ENCODE peak calls at places on chromosomes 7 and 10, in six cellular contexts. B, Z, G, O, S and C are unnamed samples. For H3K4me1, the result is how much of the 10 kb centered on the place peaks cover.

GRCh38 chr7:106563466-106564150 is 97.3 kb downstream of the CCDC71L start:
- DNase-seq in B (no peak), Z (no peak), G (no peak), O (no peak), S (no peak), C (no peak)

GRCh38 chr10:46548781-46549090 is 7.7 kb downstream of the GPRIN2 start:
- DNase-seq in B (no peak), Z (no peak), G (peak), O (peak), S (no peak), C (no peak)

GRCh38 chr10:110495731-110496552 is 1.8 kb upstream of the DUSP5 start:
- DNase-seq in B (no peak), Z (peak), G (peak), O (no peak), S (peak), C (peak)

GRCh38 chr7:103632972-103633371 is 187.0 kb upstream of the SLC26A5 start:
- DNase-seq in B (no peak), Z (no peak), G (no peak), O (no peak), S (no peak), C (no peak)

GRCh38 chr10:15744217-15744865 is 24.6 kb upstream of the ITGA8 start:
- DNase-seq in B (peak), Z (peak), G (peak), O (no peak), S (peak), C (peak)

GRCh38 chr7:24936121-24936824 is 43.7 kb downstream of the OSBPL3 start:
- DNase-seq in B (no peak), Z (no peak), G (no peak), O (no peak), S (no peak), C (no peak)

GRCh38 chr7:4712371-4713182 is 30.5 kb downstream of the FOXK1 start:
- DNase-seq in B (no peak), Z (no peak), G (no peak), O (no peak), S (peak), C (no peak)

GRCh38 chr10:122632561-122632960 is 67.1 kb downstream of the C10orf120 start:
- DNase-seq in B (no peak), Z (no peak), G (no peak), O (no peak), S (no peak), C (peak)

GRCh38 chr10:7787150-7787856 is 490 bp downstream of the KIN start:
- DNase-seq in B (no peak), Z (no peak), G (no peak), O (no peak), S (no peak), C (no peak)

GRCh38 chr10:70462349-70462984 is 16.1 kb upstream of the PALD1 start:
- DNase-seq in B (peak), Z (peak), G (peak), O (peak), S (peak), C (peak)

GRCh38 chr7:131945948-131946525 is 389.6 kb upstream of the PODXL start:
- DNase-seq in B (no peak), Z (no peak), G (no peak), O (no peak), S (no peak), C (peak)

GRCh38 chr10:98323221-98324164 is 55.5 kb upstream of the LOXL4 start:
- DNase-seq in B (peak), Z (peak), G (peak), O (no peak), S (peak), C (no peak)

GRCh38 chr10:89591796-89592271 is 53.2 kb downstream of the PANK1 start:
- DNase-seq in B (no peak), Z (peak), G (no peak), O (no peak), S (no peak), C (no peak)

GRCh38 chr7:37105119-37105518 is 343.5 kb downstream of the ELMO1 start:
- DNase-seq in B (no peak), Z (no peak), G (no peak), O (no peak), S (no peak), C (no peak)

GRCh38 chr10:127014671-127015070 is 109.4 kb downstream of the DOCK1 start:
- DNase-seq in B (no peak), Z (no peak), G (no peak), O (no peak), S (no peak), C (no peak)

GRCh38 chr10:54368984-54369383 is 432.0 kb downstream of the PCDH15 start:
- DNase-seq in B (no peak), Z (no peak), G (no peak), O (no peak), S (peak), C (no peak)

GRCh38 chr7:44391171-44391570 is 65.8 kb upstream of the CAMK2B start:
- DNase-seq in B (no peak), Z (no peak), G (no peak), O (no peak), S (no peak), C (no peak)

GRCh38 chr10:101818958-101819633 is 852 bp upstream of the OGA start:
- DNase-seq in B (no peak), Z (no peak), G (no peak), O (no peak), S (no peak), C (no peak)

GRCh38 chr7:107890962-107891618 is at the start of gene DLD:
- DNase-seq in B (peak), Z (peak), G (peak), O (peak), S (peak), C (peak)

GRCh38 chr7:139777304-139777890 is 401 bp downstream of the HIPK2 start:
- DNase-seq in B (no peak), Z (peak), G (peak), O (peak), S (no peak), C (no peak)

GRCh38 chr10:126073606-126074005 is 177.2 kb downstream of the FANK1 start:
- DNase-seq in B (no peak), Z (no peak), G (no peak), O (no peak), S (no peak), C (no peak)

GRCh38 chr7:142111509-142111908 is at the start of gene MGAM2:
- DNase-seq in B (no peak), Z (no peak), G (no peak), O (no peak), S (no peak), C (peak)

GRCh38 chr10:11595395-11595692 is 16.1 kb downstream of the USP6NL start:
- DNase-seq in B (no peak), Z (no peak), G (no peak), O (no peak), S (no peak), C (no peak)

GRCh38 chr10:71589617-71590551 is 129.7 kb downstream of the C10orf105 start:
- DNase-seq in B (no peak), Z (no peak), G (no peak), O (no peak), S (no peak), C (no peak)

GRCh38 chr10:71588685-71589084 is 130.9 kb downstream of the C10orf105 start:
- DNase-seq in B (no peak), Z (no peak), G (no peak), O (no peak), S (no peak), C (no peak)

GRCh38 chr10:71587941-71588573 is 131.5 kb downstream of the C10orf105 start:
- DNase-seq in B (no peak), Z (no peak), G (no peak), O (no peak), S (no peak), C (no peak)

GRCh38 chr10:71594934-71595571 is 124.5 kb downstream of the C10orf105 start:
- DNase-seq in B (no peak), Z (no peak), G (no peak), O (no peak), S (no peak), C (no peak)

GRCh38 chr10:71590786-71591350 is 128.7 kb downstream of the C10orf105 start:
- DNase-seq in B (no peak), Z (no peak), G (no peak), O (no peak), S (no peak), C (no peak)
- H3K4me1 ChIP-seq in B (under half), Z (under half), G (under half), O (under half), S (under half), C (under half)

GRCh38 chr10:104308439-104308903 is 29.8 kb downstream of the ITPRIP start:
- DNase-seq in B (no peak), Z (no peak), G (no peak), O (no peak), S (no peak), C (no peak)
- TF ChIP-seq POLR2A in B (no peak), Z (no peak), G (no peak), O (no peak), S (no peak), C (no peak)

GRCh38 chr10:60430017-60430416 is 40.3 kb upstream of the ANK3 start:
- DNase-seq in B (no peak), Z (no peak), G (no peak), O (no peak), S (no peak), C (no peak)
- H3K4me1 ChIP-seq in B (under half), Z (under half), G (under half), O (under half), S (half or more), C (under half)

GRCh38 chr7:128105228-128106022 is 74.2 kb upstream of the LRRC4 start:
- DNase-seq in B (no peak), Z (no peak), G (no peak), O (no peak), S (no peak), C (no peak)
- TF ChIP-seq POLR2A in B (no peak), Z (no peak), G (no peak), O (no peak), S (no peak), C (no peak)

GRCh38 chr10:93911865-93912264 is 18.1 kb downstream of the SLC35G1 start:
- DNase-seq in B (no peak), Z (no peak), G (no peak), O (no peak), S (no peak), C (no peak)

GRCh38 chr10:93916257-93917063 is 22.7 kb downstream of the SLC35G1 start:
- DNase-seq in B (peak), Z (no peak), G (no peak), O (no peak), S (peak), C (no peak)

GRCh38 chr10:93913706-93914105 is 19.9 kb downstream of the SLC35G1 start:
- DNase-seq in B (no peak), Z (no peak), G (no peak), O (no peak), S (no peak), C (no peak)

GRCh38 chr10:93915603-93916002 is 21.8 kb downstream of the SLC35G1 start:
- DNase-seq in B (no peak), Z (no peak), G (no peak), O (no peak), S (no peak), C (no peak)

GRCh38 chr10:93912443-93912842 is 18.7 kb downstream of the SLC35G1 start:
- DNase-seq in B (no peak), Z (no peak), G (no peak), O (no peak), S (no peak), C (no peak)
- H3K4me1 ChIP-seq in B (under half), Z (under half), G (under half), O (under half), S (under half), C (under half)

GRCh38 chr10:5448333-5449048 is 36.1 kb downstream of the NET1 start:
- DNase-seq in B (no peak), Z (no peak), G (no peak), O (no peak), S (no peak), C (no peak)

GRCh38 chr10:5447611-5448071 is 35.3 kb downstream of the NET1 start:
- DNase-seq in B (no peak), Z (no peak), G (no peak), O (no peak), S (no peak), C (no peak)

GRCh38 chr10:5447071-5447470 is 34.7 kb downstream of the NET1 start:
- DNase-seq in B (no peak), Z (no peak), G (no peak), O (no peak), S (no peak), C (no peak)

GRCh38 chr10:5445006-5445405 is 32.6 kb downstream of the NET1 start:
- DNase-seq in B (no peak), Z (no peak), G (no peak), O (no peak), S (no peak), C (no peak)

DNA sequence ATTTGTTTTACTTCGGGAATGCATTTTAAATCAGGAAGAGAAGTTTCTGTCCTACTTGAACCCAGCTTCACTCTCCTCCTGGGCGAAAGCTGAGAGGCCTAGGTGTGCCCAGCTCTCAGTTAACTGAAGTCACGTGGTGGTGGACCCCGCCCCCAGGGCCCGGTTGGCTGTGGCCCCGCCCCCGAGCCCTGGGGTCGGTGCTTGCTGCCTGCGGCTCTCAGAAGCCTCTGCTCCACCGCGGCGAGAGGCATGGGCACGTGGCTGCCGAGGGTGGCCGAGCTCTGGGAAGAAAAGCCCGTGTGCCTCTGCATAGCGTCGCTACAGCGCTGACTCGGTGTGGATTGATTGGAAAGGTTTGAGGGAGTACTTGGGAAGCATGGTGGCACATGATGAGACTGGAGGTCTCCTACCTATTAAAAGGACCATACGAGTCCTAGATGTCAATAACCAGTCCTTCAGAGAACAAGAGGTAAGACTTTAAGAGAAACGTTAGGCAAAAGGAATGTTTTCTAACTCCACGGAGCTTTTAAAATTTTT is 34.1 kb downstream of the NET1 start:
- DNase-seq in B (peak), Z (peak), G (peak), O (peak), S (peak), C (peak)
- TF ChIP-seq POLR2A in B (no peak), Z (no peak), G (peak), O (peak), S (peak), C (peak)